ENCODE peak calls at places on chromosome 14, in nine cellular contexts. P is activated CD4-positive, alpha-beta T cell treated with anti-CD3 and anti-CD28 coated beads, Interleukin-2, amount 50 U/mL, for 1 hour; W is A172; M is KBM-7; O is effector memory CD4-positive, alpha-beta T cell; Y is GM20000; C is NCI-H2081; V is activated T-helper 1 cell treated with anti-CD3 and anti-CD28 coated beads, Interleukin-2, amount 50 U/mL, for 16 hours; X is NCI-H1417 treated with DMSO at 0.1 percent for 48 hours. I is an unnamed sample.

GRCh38 chr14:35213869-35214387 is 78.3 kb upstream of the PSMA6 start:
- DNase-seq in P (no peak), W (peak; percentile 45), M (no peak), O (no peak), Y (no peak), C (peak; percentile 10), V (no peak), X (no peak), I (no peak)

GRCh38 chr14:104865631-104866441 is 768 bp downstream of the CEP170B start:
- DNase-seq in P (peak; percentile 20), W (peak; percentile 36), M (peak; percentile 54), O (peak; percentile 25), Y (peak; percentile 76), C (peak; percentile 27), V (no peak), X (no peak), I (no peak)

GRCh38 chr14:35808076-35808657 is 928 bp downstream of the RALGAPA1 start:
- DNase-seq in P (no peak), W (peak; percentile 27), M (no peak), O (peak; percentile 23), Y (no peak), C (peak; percentile 33), V (no peak), X (no peak), I (peak; percentile 23)

GRCh38 chr14:77037886-77038511 is 9.5 kb upstream of the IRF2BPL start:
- DNase-seq in P (peak; percentile 62), W (peak; percentile 67), M (peak; percentile 38), O (peak; percentile 30), Y (no peak), C (no peak), V (peak; percentile 28), X (no peak), I (no peak)

GRCh38 chr14:22536853-22537338 is 52.1 kb downstream of the DAD1 start:
- DNase-seq in P (peak; percentile 77), W (peak; percentile 91), M (peak; percentile 63), O (peak; percentile 69), Y (peak; percentile 77), C (no peak), V (peak; percentile 74), X (no peak), I (peak; percentile 77)

GRCh38 chr14:97456958-97457357 is 659.8 kb downstream of the VRK1 start:
- DNase-seq in P (peak; percentile 22), W (no peak), M (no peak), O (no peak), Y (no peak), C (no peak), V (peak; percentile 46), X (no peak), I (no peak)

GRCh38 chr14:80491131-80491530 is 279.8 kb upstream of the DIO2 start:
- DNase-seq in P (no peak), W (peak; percentile 18), M (no peak), O (no peak), Y (no peak), C (peak; percentile 72), V (no peak), X (no peak), I (no peak)

GRCh38 chr14:60195179-60195810 is 30.1 kb upstream of the DHRS7 start:
- DNase-seq in P (no peak), W (no peak), M (no peak), O (no peak), Y (no peak), C (no peak), V (no peak), X (no peak), I (no peak)

GRCh38 chr14:77986808-77987207 is 183.4 kb upstream of the NRXN3 start:
- DNase-seq in P (no peak), W (no peak), M (no peak), O (no peak), Y (no peak), C (no peak), V (no peak), X (no peak), I (no peak)

GRCh38 chr14:54182419-54183040 is 214.3 kb upstream of the CDKN3 start:
- DNase-seq in P (no peak), W (peak; percentile 57), M (no peak), O (no peak), Y (no peak), C (no peak), V (no peak), X (no peak), I (no peak)

GRCh38 chr14:52988153-52988552 is 37.3 kb upstream of the FERMT2 start:
- DNase-seq in P (no peak), W (no peak), M (no peak), O (no peak), Y (no peak), C (no peak), V (no peak), X (no peak), I (no peak)

GRCh38 chr14:61025239-61026223 is 44.5 kb downstream of the SLC38A6 start:
- DNase-seq in P (peak; percentile 38), W (peak; percentile 53), M (peak; percentile 81), O (peak; percentile 24), Y (peak; percentile 57), C (peak; percentile 73), V (peak; percentile 14), X (peak; percentile 7), I (peak; percentile 42)

GRCh38 chr14:61322011-61322798 is 826 bp downstream of the PRKCH start:
- DNase-seq in P (peak; percentile 45), W (no peak), M (no peak), O (peak; percentile 44), Y (no peak), C (no peak), V (peak; percentile 29), X (no peak), I (no peak)